ENCODE peak calls at places on chromosomes 2 and 18, in four cellular contexts. X is KBM-7, U is astrocyte of the spinal cord, J is astrocyte. S is an unnamed sample.

GRCh38 chr2:134549104-134549503 is 169.7 kb downstream of the TMEM163 start:
- DNase-seq in U (no peak), J (peak; percentile 32), X (no peak), S (no peak)

GRCh38 chr2:15935675-15936074 is 4.7 kb upstream of the MYCN start:
- DNase-seq in U (no peak), X (no peak), J (no peak), S (no peak)

GRCh38 chr2:36455788-36456187 is 100.2 kb downstream of the CRIM1 start:
- DNase-seq in J (no peak), U (peak; percentile 25), X (no peak), S (no peak)

GRCh38 chr2:241629762-241630435 is 7.1 kb downstream of the THAP4 start:
- DNase-seq in J (peak; percentile 78), X (no peak), U (peak; percentile 52), S (no peak)

GRCh38 chr2:19124135-19124534 is 234.3 kb downstream of the OSR1 start:
- DNase-seq in J (peak; percentile 90), X (no peak), U (peak; percentile 76), S (no peak)

GRCh38 chr18:41875094-41875780 is 79.8 kb upstream of the PIK3C3 start:
- DNase-seq in J (peak; percentile 63), X (no peak), U (peak; percentile 61), S (no peak)

GRCh38 chr2:70029814-70030409 is 57.4 kb upstream of the PCBP1 start:
- DNase-seq in X (no peak), J (peak; percentile 27), U (peak; percentile 24), S (no peak)

GRCh38 chr2:30421551-30422436 is 25.3 kb upstream of the LCLAT1 start:
- DNase-seq in J (peak; percentile 55), U (peak; percentile 92), X (no peak), S (peak; percentile 8)

GRCh38 chr18:53796042-53796729 is 428.3 kb downstream of the MBD2 start:
- DNase-seq in X (no peak), U (peak; percentile 89), J (peak; percentile 91), S (no peak)

GRCh38 chr2:133777607-133778006 is 209.3 kb upstream of the NCKAP5 start:
- DNase-seq in J (peak; percentile 60), U (no peak), X (no peak), S (no peak)

GRCh38 chr2:56539618-56540017 is 355.8 kb downstream of the CCDC85A start:
- DNase-seq in X (no peak), U (no peak), J (no peak), S (no peak)

GRCh38 chr2:241507430-241508239 is 749 bp downstream of the STK25 start:
- DNase-seq in U (peak; percentile 35), J (no peak), X (peak; percentile 37), S (no peak)

GRCh38 chr2:34806396-34806795 is 1207.3 kb upstream of the FAM98A start:
- DNase-seq in J (no peak), X (no peak), U (no peak), S (no peak)

GRCh38 chr2:25378731-25379490 is 37.2 kb upstream of the DNMT3A start:
- DNase-seq in X (no peak), U (peak; percentile 12), J (peak; percentile 52), S (no peak)

GRCh38 chr18:76064998-76065397 is 430.0 kb downstream of the ZNF516 start:
- DNase-seq in U (no peak), J (no peak), X (no peak), S (no peak)

GRCh38 chr2:158923180-158923594 is 45.3 kb upstream of the TANC1 start:
- DNase-seq in X (no peak), U (no peak), J (no peak), S (no peak)

GRCh38 chr2:108542071-108542470 is 7.8 kb downstream of the LIMS1 start:
- DNase-seq in J (peak; percentile 71), X (no peak), U (peak; percentile 56), S (no peak)

GRCh38 chr2:2112416-2113131 is 218.5 kb downstream of the MYT1L start:
- DNase-seq in X (no peak), U (no peak), J (no peak), S (no peak)

GRCh38 chr2:233974530-233975071 is 57.4 kb downstream of the TRPM8 start:
- DNase-seq in U (peak; percentile 98), J (peak; percentile 99), X (no peak), S (no peak)

GRCh38 chr2:156021326-156022040 is 311.0 kb downstream of the NR4A2 start:
- DNase-seq in U (no peak), J (no peak), X (no peak), S (no peak)

GRCh38 chr2:164771897-164772296 is 69.7 kb downstream of the COBLL1 start:
- DNase-seq in J (no peak), X (no peak), U (no peak), S (no peak)

GRCh38 chr2:227890495-227891079 is 19.2 kb downstream of the DAW1 start:
- DNase-seq in J (peak; percentile 22), U (peak; percentile 68), X (peak; percentile 41), S (peak; percentile 69)

GRCh38 chr2:225293638-225294037 is 105.9 kb upstream of the NYAP2 start:
- DNase-seq in J (no peak), X (no peak), U (no peak), S (no peak)

GRCh38 chr2:19664651-19665050 is 237.1 kb downstream of the TTC32 start:
- DNase-seq in J (peak; percentile 69), U (peak; percentile 58), X (no peak), S (no peak)

GRCh38 chr2:227313310-227313709 is 11.7 kb upstream of the MFF start:
- DNase-seq in J (no peak), U (no peak), X (no peak), S (no peak)

GRCh38 chr18:54958711-54959625 is at the start of gene CCDC68:
- DNase-seq in U (no peak), J (no peak), X (no peak), S (no peak)

GRCh38 chr2:160703648-160704585 is 210.3 kb upstream of the RBMS1 start:
- DNase-seq in J (no peak), X (peak; percentile 45), U (no peak), S (peak; percentile 36)

GRCh38 chr2:64636105-64636873 is 17.4 kb downstream of the SERTAD2 start:
- DNase-seq in X (peak; percentile 93), J (no peak), U (no peak), S (no peak)

GRCh38 chr2:170276926-170277571 is 99.1 kb downstream of the MYO3B start:
- DNase-seq in U (no peak), J (no peak), X (no peak), S (no peak)

GRCh38 chr18:2805970-2806943 is 40.5 kb upstream of the EMILIN2 start:
- DNase-seq in U (peak; percentile 67), X (no peak), J (peak; percentile 26), S (no peak)

GRCh38 chr2:166104773-166105172 is 23.0 kb downstream of the SCN1A start:
- DNase-seq in J (no peak), U (no peak), X (no peak), S (no peak)

GRCh38 chr18:77140439-77141109 is 8.0 kb upstream of the MBP start:
- DNase-seq in U (no peak), X (no peak), J (no peak), S (no peak)

GRCh38 chr2:75222527-75222926 is 23.2 kb upstream of the TACR1 start:
- DNase-seq in J (no peak), U (no peak), X (no peak), S (no peak)

S was measured in NAMALWA.